ENCODE peak calls at places on chromosomes 7 and 10, in eight cellular contexts. F is SK-N-MC, Z is HCT116, T is stomach, Q is breast epithelium, D is SK-N-SH, A is GM23338, P is spleen. S is an unnamed sample.

GRCh38 chr7:95596183-95597135 is at the start of gene PDK4:
- DNase-seq in D (peak; percentile 70), Q (peak; percentile 97), F (no peak), Z (peak; percentile 51), T (peak; percentile 98), P (peak; percentile 91), A (peak; percentile 80), S (peak; percentile 94)

GRCh38 chr10:69639291-69640195 is 9.5 kb downstream of the FAM241B start:
- DNase-seq in D (peak; percentile 81), Q (peak; percentile 56), A (peak; percentile 85), P (peak; percentile 79), T (peak; percentile 72), Z (peak; percentile 65), F (peak; percentile 20), S (peak; percentile 55)

GRCh38 chr7:124764071-124764846 is 1.3 kb downstream of the GPR37 start:
- DNase-seq in P (no peak), D (no peak), Z (no peak), F (no peak), T (no peak), Q (no peak), A (peak; percentile 39), S (peak; percentile 82)

GRCh38 chr7:155353256-155353897 is 55.7 kb downstream of the INSIG1 start:
- DNase-seq in Z (no peak), D (no peak), Q (no peak), T (no peak), F (no peak), P (no peak), A (no peak), S (no peak)

GRCh38 chr7:112186300-112186699 is 19.9 kb downstream of the DOCK4 start:
- DNase-seq in Q (no peak), D (no peak), Z (no peak), A (no peak), T (no peak), F (no peak), P (no peak), S (no peak)

GRCh38 chr10:129973674-129974059 is 9.6 kb upstream of the EBF3 start:
- DNase-seq in Q (no peak), A (no peak), T (no peak), F (no peak), P (peak; percentile 37), Z (no peak), D (no peak), S (no peak)

GRCh38 chr10:114879541-114880158 is 58.1 kb downstream of the FHIP2A start:
- DNase-seq in Z (peak; percentile 43), T (no peak), A (peak; percentile 75), Q (no peak), D (peak; percentile 36), P (no peak), F (no peak), S (peak; percentile 23)

GRCh38 chr7:12229046-12229445 is 18.0 kb downstream of the TMEM106B start:
- DNase-seq in F (no peak), Z (no peak), T (no peak), D (no peak), P (no peak), Q (no peak), A (no peak), S (no peak)

GRCh38 chr10:32189400-32190084 is 133.3 kb upstream of the KIF5B start:
- DNase-seq in Z (peak; percentile 18), D (no peak), P (no peak), Q (no peak), A (peak; percentile 4), T (no peak), F (no peak), S (no peak)

GRCh38 chr10:14381475-14381874 is 50.8 kb upstream of the FRMD4A start:
- DNase-seq in P (no peak), T (no peak), Q (no peak), A (no peak), D (no peak), F (no peak), Z (no peak), S (no peak)

GRCh38 chr10:88989423-88989822 is 1.2 kb upstream of the FAS start:
- DNase-seq in Z (no peak), P (no peak), D (no peak), A (no peak), F (no peak), T (no peak), Q (no peak), S (no peak)
- H3K4me3 ChIP-seq in Z (no peak overlapping the region), P (no peak overlapping the region), D (peak overlapping the region; percentile 89), A (peak overlapping the region; percentile 77), F (peak overlapping the region; percentile 85), T (peak overlapping the region; percentile 87), Q (peak overlapping the region; percentile 90), S (no peak overlapping the region)

GRCh38 chr10:60377955-60378354 is 11.7 kb downstream of the ANK3 start:
- DNase-seq in F (no peak), P (no peak), T (no peak), Q (no peak), D (no peak), A (no peak), Z (no peak), S (no peak)

GRCh38 chr10:60375293-60376004 is 14.2 kb downstream of the ANK3 start:
- DNase-seq in P (no peak), F (no peak), Q (no peak), T (no peak), D (no peak), A (peak; percentile 30), Z (no peak), S (no peak)

GRCh38 chr10:60376221-60376620 is 13.5 kb downstream of the ANK3 start:
- DNase-seq in D (peak; percentile 52), A (no peak), F (no peak), T (no peak), Z (no peak), P (no peak), Q (no peak), S (no peak)

GRCh38 chr10:60380781-60381180 is 8.9 kb downstream of the ANK3 start:
- DNase-seq in Z (no peak), F (no peak), D (no peak), A (no peak), P (no peak), Q (no peak), T (no peak), S (no peak)

GRCh38 chr10:60376953-60377352 is 12.7 kb downstream of the ANK3 start:
- DNase-seq in Q (no peak), A (no peak), Z (no peak), F (no peak), T (no peak), D (no peak), P (no peak), S (no peak)
- TF ChIP-seq POLR2AphosphoS5 in Q (no peak), A (no peak), Z (no peak), F (no peak), T (no peak), D (no peak), P (no peak), S (no peak)

GRCh38 chr7:36115448-36116321 is 37.4 kb upstream of the EEPD1 start:
- DNase-seq in P (no peak), Q (no peak), F (no peak), Z (peak; percentile 90), T (peak; percentile 75), A (no peak), D (peak; percentile 80), S (no peak)

GRCh38 chr7:36117201-36117840 is 35.7 kb upstream of the EEPD1 start:
- DNase-seq in Z (no peak), T (no peak), A (no peak), F (no peak), D (no peak), P (no peak), Q (no peak), S (no peak)

GRCh38 chr7:36118344-36118743 is 34.7 kb upstream of the EEPD1 start:
- DNase-seq in P (no peak), D (no peak), Q (no peak), Z (no peak), F (no peak), T (no peak), A (no peak), S (no peak)

GRCh38 chr7:36116347-36117200 is 36.5 kb upstream of the EEPD1 start:
- DNase-seq in F (no peak), Q (no peak), Z (peak; percentile 56), A (no peak), P (no peak), T (no peak), D (no peak), S (no peak)

DNA sequence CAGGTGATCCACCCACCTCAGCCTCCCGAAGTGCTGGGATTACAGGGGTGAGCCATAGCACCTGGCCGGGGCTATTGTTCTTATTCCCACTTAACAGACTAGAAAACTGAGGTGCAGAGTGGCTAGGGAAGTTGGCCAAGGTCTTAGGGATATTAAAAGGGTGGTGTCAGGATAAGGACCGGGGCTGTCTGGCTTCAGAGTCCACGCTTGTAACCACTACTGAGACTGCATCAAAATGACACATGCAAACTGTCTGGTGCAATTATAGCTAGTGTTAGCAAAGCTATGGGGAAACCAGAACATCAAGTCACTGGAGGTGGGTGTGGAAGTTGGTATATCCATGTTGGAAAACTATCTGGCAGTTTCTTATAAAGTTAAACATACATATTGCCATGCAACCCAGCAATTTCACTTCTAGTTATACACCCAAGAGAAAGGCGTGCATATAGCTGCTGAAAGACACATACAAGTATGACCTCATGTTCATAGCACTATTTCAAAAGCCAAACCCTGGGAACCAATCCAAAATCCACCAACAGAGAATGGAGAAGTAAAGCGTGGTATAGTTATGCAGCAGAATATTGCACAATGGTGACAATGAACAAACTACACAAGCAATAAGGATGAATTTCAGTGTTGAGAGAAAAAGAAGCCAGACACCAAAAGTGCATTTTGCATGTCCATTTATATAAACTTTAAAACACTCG is 33.9 kb upstream of the EEPD1 start:
- DNase-seq in D (no peak), P (no peak), T (peak; percentile 36), Z (no peak), A (no peak), Q (no peak), F (peak; percentile 58), S (no peak)
- H3K4me3 ChIP-seq in D (no peak overlapping the region), P (no peak overlapping the region), T (no peak overlapping the region), Z (no peak overlapping the region), A (no peak overlapping the region), Q (no peak overlapping the region), F (no peak overlapping the region), S (no peak overlapping the region)

GRCh38 chr10:3856593-3856992 is 71.6 kb upstream of the KLF6 start:
- DNase-seq in F (no peak), D (no peak), Z (no peak), A (no peak), Q (no peak), T (no peak), P (no peak), S (no peak)

GRCh38 chr10:3853016-3853415 is 68.0 kb upstream of the KLF6 start:
- DNase-seq in A (no peak), Z (no peak), P (peak; percentile 82), T (no peak), F (no peak), D (no peak), Q (no peak), S (peak; percentile 56)

GRCh38 chr10:3850999-3851937 is 66.3 kb upstream of the KLF6 start:
- DNase-seq in P (no peak), D (no peak), Q (no peak), Z (peak; percentile 43), A (no peak), T (no peak), F (no peak), S (no peak)

GRCh38 chr10:3852147-3852904 is 67.3 kb upstream of the KLF6 start:
- DNase-seq in T (peak; percentile 93), A (peak; percentile 26), F (no peak), D (no peak), Q (peak; percentile 82), P (peak; percentile 80), Z (peak; percentile 99), S (no peak)

DNA sequence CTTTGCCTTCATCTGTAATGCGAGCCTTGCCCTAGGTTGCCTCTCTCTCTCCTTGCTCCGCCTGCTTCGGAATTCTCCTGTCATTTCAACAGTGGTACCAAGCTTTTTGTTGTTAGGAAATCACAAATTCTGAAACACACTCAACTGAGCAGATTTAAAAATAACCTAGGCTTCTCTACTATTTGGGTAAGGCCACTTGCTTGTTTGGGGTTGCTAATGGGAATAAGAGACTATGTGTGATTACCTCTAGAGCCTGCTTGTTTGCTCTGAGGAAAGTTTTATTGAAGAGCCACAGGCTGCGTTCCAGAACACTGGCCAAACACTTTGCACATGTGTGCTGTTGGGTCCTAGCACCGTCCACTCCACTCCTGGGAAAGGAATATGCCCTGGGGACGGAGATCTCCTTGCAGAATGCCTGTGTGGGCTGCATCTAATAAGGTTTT is 68.6 kb upstream of the KLF6 start:
- DNase-seq in P (no peak), T (peak; percentile 69), Q (peak; percentile 60), F (no peak), A (no peak), Z (no peak), D (no peak), S (peak; percentile 78)
- TF ChIP-seq POLR2AphosphoS5 in P (no peak), T (peak; percentile 65), Q (peak; percentile 29), F (no peak), A (no peak), Z (no peak), D (no peak), S (peak; percentile 52)

S was measured in upper lobe of left lung.